ENCODE peak calls at places on chromosomes 11 and 22, in six cellular contexts. C is GM23338, T is SK-N-SH, A is hepatocyte, Y is neural progenitor cell, F is HCT116. W is an unnamed sample.

GRCh38 chr11:31967404-31967950 is 123.4 kb upstream of the RCN1 start:
- DNase-seq in C (no peak), T (no peak), A (no peak), Y (no peak), F (no peak), W (no peak)

GRCh38 chr11:10263929-10264328 is 30.1 kb downstream of the SBF2 start:
- DNase-seq in C (no peak), T (no peak), A (no peak), Y (no peak), F (no peak), W (peak)

GRCh38 chr22:27348634-27349033 is 452.9 kb downstream of the MN1 start:
- DNase-seq in C (no peak), T (no peak), A (no peak), Y (no peak), F (no peak), W (no peak)

GRCh38 chr22:39471421-39472141 is 14.8 kb downstream of the MGAT3 start:
- DNase-seq in C (no peak), T (no peak), A (peak), Y (peak), F (no peak), W (no peak)

GRCh38 chr22:17924076-17924475 is 100.3 kb downstream of the MICAL3 start:
- DNase-seq in C (no peak), T (no peak), A (no peak), Y (no peak), F (no peak), W (no peak)

GRCh38 chr11:11789735-11790369 is 51.9 kb upstream of the USP47 start:
- DNase-seq in C (peak), T (peak), A (peak), Y (peak), F (no peak), W (peak)

GRCh38 chr11:18463439-18463838 is 7.8 kb downstream of the LDHAL6A start:
- DNase-seq in C (no peak), T (no peak), A (no peak), Y (no peak), F (no peak), W (no peak)

GRCh38 chr11:124081496-124081895 is 33.8 kb upstream of the VWA5A start:
- DNase-seq in C (no peak), T (no peak), A (no peak), Y (no peak), F (no peak), W (no peak)

GRCh38 chr11:11584446-11584810 is 37.4 kb downstream of the GALNT18 start:
- DNase-seq in C (no peak), T (no peak), A (peak), Y (no peak), F (peak), W (peak)

GRCh38 chr22:19811211-19811621 is 43.5 kb downstream of the GNB1L start:
- DNase-seq in C (no peak), T (peak), A (no peak), Y (no peak), F (no peak), W (no peak)

GRCh38 chr11:121625784-121626506 is 173.2 kb upstream of the SORL1-AS1 start:
- DNase-seq in C (no peak), T (no peak), A (no peak), Y (no peak), F (no peak), W (no peak)

GRCh38 chr11:29656557-29656956 is 360.3 kb downstream of the KCNA4 start:
- DNase-seq in C (no peak), T (no peak), A (no peak), Y (no peak), F (no peak), W (no peak)

GRCh38 chr11:29657709-29658108 is 359.1 kb downstream of the KCNA4 start:
- DNase-seq in C (no peak), T (no peak), A (no peak), Y (no peak), F (no peak), W (no peak)
- TF ChIP-seq EZH2phosphoT487 in C (no peak), T (no peak), A (no peak), Y (no peak), F (no peak), W (no peak)

GRCh38 chr11:36426226-36426848 is 83.7 kb downstream of the TRAF6 start:
- DNase-seq in C (no peak), T (no peak), A (no peak), Y (no peak), F (no peak), W (no peak)

GRCh38 chr11:36427079-36427478 is 83.0 kb downstream of the TRAF6 start:
- DNase-seq in C (no peak), T (no peak), A (no peak), Y (no peak), F (no peak), W (no peak)

GRCh38 chr11:36421546-36422155 is 88.4 kb downstream of the TRAF6 start:
- DNase-seq in C (no peak), T (no peak), A (no peak), Y (no peak), F (no peak), W (no peak)

GRCh38 chr11:36427876-36428275 is 82.2 kb downstream of the TRAF6 start:
- DNase-seq in C (no peak), T (no peak), A (no peak), Y (no peak), F (no peak), W (no peak)

GRCh38 chr11:36425593-36426206 is 84.4 kb downstream of the TRAF6 start:
- DNase-seq in C (no peak), T (no peak), A (no peak), Y (no peak), F (no peak), W (no peak)
- TF ChIP-seq EZH2phosphoT487 in C (no peak), T (no peak), A (no peak), Y (no peak), F (no peak), W (no peak)

GRCh38 chr22:23789638-23790037 is 2.9 kb downstream of the SMARCB1 start:
- DNase-seq in C (no peak), T (peak), A (no peak), Y (no peak), F (no peak), W (no peak)

GRCh38 chr22:23793326-23793725 is 6.6 kb downstream of the SMARCB1 start:
- DNase-seq in C (no peak), T (peak), A (no peak), Y (no peak), F (no peak), W (no peak)

GRCh38 chr22:23789121-23789520 is 2.4 kb downstream of the SMARCB1 start:
- DNase-seq in C (peak), T (no peak), A (no peak), Y (peak), F (no peak), W (no peak)

GRCh38 chr22:23790819-23791736 is 4.3 kb downstream of the SMARCB1 start:
- DNase-seq in C (no peak), T (peak), A (peak), Y (no peak), F (no peak), W (no peak)

DNA sequence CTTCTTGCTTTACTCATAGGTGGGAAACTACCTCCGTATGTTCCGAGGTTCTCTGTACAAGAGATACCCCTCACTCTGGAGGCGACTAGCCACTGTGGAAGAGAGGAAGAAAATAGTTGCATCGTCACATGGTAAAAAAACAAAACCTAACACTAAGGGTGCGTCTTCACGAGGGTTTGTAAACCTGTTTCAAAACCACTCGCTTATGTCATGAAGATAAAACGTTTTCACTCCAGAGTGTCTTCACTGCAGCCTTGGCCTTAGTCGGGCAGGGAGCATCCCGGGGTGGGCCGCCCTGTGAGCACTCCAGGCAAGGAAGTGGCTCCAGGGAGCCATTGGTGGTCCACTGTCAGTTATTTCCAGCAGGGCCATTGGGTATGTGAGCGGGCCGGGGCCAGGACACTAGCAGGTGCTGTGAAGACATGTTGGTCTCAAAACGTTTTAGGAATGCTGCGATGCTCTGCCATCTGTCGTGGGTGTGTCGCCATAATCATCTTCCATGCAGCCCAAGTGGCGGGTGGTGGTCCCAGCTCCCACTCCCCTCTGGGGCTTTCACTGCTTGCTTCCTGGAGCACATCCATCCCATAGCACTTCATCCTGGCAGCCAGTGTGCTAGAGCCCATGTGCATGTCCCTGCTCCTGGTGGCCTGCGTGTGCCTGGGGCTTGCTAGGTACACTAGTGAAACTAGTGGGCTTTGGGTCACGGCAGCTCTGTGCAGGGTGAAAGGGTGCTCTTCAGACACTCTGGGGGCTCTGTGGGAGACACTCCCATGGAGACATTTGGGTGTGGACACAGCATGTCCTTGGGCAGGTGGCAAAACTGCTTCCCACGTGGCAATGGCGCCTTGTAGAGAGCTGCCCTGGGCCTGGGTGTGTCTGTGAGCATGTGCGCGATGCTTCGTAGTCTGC is 5.2 kb downstream of the SMARCB1 start:
- DNase-seq in C (no peak), T (peak), A (no peak), Y (no peak), F (no peak), W (no peak)
- TF ChIP-seq EZH2phosphoT487 in C (no peak), T (no peak), A (no peak), Y (no peak), F (no peak), W (no peak)

DNA sequence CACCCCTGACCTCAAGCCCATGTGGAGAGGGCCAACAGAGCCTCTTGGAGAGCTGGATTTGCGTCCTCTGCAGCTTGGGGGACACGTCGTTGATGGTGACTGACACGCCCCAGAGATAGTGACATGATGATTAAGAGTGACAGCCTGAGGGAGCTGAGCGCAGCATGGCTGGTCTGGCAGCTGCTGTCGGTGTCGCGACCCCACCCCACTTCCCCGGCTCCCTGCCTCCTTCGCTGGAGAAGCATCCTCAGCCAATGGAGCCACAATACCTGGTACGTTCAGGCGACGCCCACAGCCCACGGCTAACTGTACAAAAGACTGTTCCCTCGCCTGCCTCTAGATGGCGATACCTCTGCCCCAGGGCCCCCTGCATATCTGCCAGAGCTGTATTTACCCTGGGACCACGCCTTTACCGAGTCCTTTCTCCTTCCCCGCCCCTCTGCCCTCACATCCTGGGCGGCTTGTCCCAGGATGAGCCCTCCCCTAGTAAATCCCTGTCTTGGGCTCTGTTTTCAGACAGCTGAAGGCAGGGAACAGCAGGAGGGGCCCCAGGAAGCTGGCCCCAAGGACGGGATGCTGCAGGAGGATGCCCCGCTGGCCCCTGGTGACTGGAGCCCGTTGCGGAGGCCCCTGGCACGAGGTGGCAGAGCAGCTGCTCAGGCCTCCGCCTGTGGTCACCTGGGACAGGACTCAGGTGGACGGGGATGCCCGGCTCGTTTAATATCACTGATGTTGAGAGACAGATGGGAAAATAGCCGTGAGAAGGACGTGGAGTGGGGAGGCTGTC is 90.6 kb downstream of the RPS6KA4 start:
- DNase-seq in C (peak), T (peak), A (peak), Y (peak), F (peak), W (peak)
- TF ChIP-seq EZH2phosphoT487 in C (no peak), T (no peak), A (no peak), Y (no peak), F (no peak), W (no peak)

GRCh38 chr11:95148938-95149337 is 59.3 kb downstream of the ENDOD1 start:
- DNase-seq in C (no peak), T (no peak), A (no peak), Y (no peak), F (no peak), W (no peak)
- TF ChIP-seq EZH2phosphoT487 in C (no peak), T (no peak), A (no peak), Y (no peak), F (no peak), W (no peak)

GRCh38 chr11:67441082-67441683 is 2.1 kb downstream of the CORO1B start:
- DNase-seq in C (no peak), T (no peak), A (no peak), Y (no peak), F (no peak), W (no peak)

GRCh38 chr11:67442504-67443398 is 525 bp downstream of the CORO1B start:
- DNase-seq in C (no peak), T (no peak), A (no peak), Y (no peak), F (no peak), W (peak)

GRCh38 chr11:67439321-67440228 is 2.1 kb upstream of the PTPRCAP start:
- DNase-seq in C (peak), T (no peak), A (no peak), Y (no peak), F (no peak), W (peak)

GRCh38 chr11:67440229-67441081 is 2.8 kb downstream of the CORO1B start:
- DNase-seq in C (no peak), T (no peak), A (no peak), Y (no peak), F (no peak), W (no peak)

DNA sequence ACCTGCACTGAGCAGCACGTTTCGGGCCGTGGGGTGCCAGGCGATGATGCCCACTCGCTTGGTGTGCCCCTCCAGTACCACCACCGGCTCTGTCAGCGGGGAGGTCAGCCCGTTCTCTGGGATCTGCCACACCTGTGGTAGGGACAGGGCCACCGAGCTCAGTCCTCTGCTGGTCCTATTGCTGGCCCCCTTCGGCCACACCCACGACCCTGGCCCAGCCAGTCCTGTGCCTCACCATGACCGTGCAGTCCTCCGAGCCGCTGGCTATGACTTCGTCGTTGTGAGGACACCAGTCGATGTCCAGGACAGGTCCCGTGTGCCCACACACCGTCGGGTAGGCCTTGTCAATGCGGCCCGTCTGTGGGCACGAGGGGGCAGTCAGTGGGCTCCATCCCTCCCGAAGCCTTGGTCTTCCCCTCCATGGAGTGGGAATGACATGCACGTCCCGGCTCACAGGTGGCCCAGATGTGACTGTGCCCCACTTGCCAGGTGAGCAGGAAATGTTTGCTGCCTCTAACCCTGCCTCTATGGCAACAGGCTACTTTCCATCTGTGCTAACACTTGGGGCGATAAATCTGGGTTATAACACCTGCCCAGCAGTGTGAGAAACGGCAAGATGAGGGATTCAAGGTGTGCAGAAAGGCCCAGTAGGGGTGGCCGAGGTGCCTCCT is 1.4 kb downstream of the CORO1B start:
- DNase-seq in C (no peak), T (no peak), A (no peak), Y (no peak), F (no peak), W (no peak)
- TF ChIP-seq EZH2phosphoT487 in C (no peak), T (no peak), A (no peak), Y (no peak), F (no peak), W (no peak)

GRCh38 chr11:2300936-2301630 is 635 bp downstream of the C11orf21 start:
- DNase-seq in C (no peak), T (no peak), A (no peak), Y (no peak), F (no peak), W (no peak)
- TF ChIP-seq EZH2phosphoT487 in C (no peak), T (no peak), A (no peak), Y (no peak), F (no peak), W (no peak)

DNA sequence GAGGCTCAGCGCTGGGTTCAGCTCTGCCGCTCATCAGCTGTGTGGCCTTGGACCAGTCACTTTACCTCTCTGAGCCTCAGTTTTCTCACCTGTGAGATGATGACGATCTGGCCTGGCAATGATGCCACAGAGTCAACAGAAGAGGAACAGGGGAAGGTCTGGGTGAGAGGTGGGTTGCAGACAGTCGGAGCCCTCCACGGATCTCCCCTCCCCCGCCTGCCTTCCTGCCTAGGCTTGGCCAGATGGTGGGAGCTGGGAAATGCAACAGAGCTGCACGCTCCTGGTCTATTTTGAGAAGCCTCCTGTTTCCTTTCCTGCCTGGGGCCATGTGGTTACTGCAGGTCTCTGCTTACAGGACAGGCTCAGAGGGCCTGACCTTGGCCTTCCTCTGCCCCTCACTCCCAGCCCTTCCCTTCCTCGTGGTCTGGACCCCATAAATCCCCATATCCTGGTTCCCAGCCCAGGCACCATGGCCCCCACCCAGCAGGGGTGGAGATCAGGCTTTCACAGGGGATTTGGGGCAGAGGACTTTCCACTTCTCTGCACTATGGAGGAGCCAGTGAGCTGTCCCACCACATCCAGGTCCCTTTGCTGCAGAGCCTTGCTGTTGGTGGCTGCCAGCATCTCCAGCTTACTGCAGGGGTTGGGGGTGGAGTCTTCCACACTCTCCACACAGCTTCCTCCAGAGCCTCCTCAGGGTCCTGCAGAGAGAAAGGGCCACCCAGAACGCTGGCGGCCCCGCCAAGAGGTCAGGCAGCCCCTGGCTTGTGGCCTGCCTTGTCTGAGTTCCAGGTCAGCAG is 46.9 kb downstream of the C11orf96 start:
- DNase-seq in C (peak), T (peak), A (no peak), Y (no peak), F (no peak), W (no peak)
- TF ChIP-seq EZH2phosphoT487 in C (no peak), T (no peak), A (no peak), Y (no peak), F (no peak), W (no peak)

GRCh38 chr11:110249066-110249465 is 47.3 kb downstream of the RDX start:
- DNase-seq in C (no peak), T (no peak), A (no peak), Y (no peak), F (no peak), W (peak)
- TF ChIP-seq EZH2phosphoT487 in C (no peak), T (no peak), A (no peak), Y (no peak), F (no peak), W (no peak)

W was measured in PC-3.